ENCODE peak calls at places on chromosomes 1 and 21, in seven cellular contexts. W, V, M, J, S, Y and F are unnamed samples.

GRCh38 chr1:156437465-156437864 is 63.1 kb downstream of the MEF2D start:
- DNase-seq in W (no peak), V (no peak), M (no peak), J (no peak), S (no peak), Y (peak), F (no peak)

GRCh38 chr21:29302340-29302991 is 3.7 kb downstream of the BACH1 start:
- DNase-seq in W (no peak), V (no peak), M (no peak), J (peak), S (no peak), Y (peak), F (no peak)

GRCh38 chr21:44854391-44854663 is 19.2 kb downstream of the PTTG1IP start:
- DNase-seq in W (no peak), V (no peak), M (no peak), J (no peak), S (no peak), Y (no peak), F (no peak)

GRCh38 chr1:33349081-33349759 is 28.3 kb upstream of the A3GALT2 start:
- DNase-seq in W (peak), V (no peak), M (peak), J (no peak), S (peak), Y (peak), F (peak)

GRCh38 chr1:62437273-62437945 is 560 bp downstream of the USP1 start:
- DNase-seq in W (peak), V (no peak), M (peak), J (no peak), S (no peak), Y (peak), F (peak)

GRCh38 chr1:202716654-202717053 is 6.4 kb upstream of the SYT2 start:
- DNase-seq in W (no peak), V (no peak), M (no peak), J (no peak), S (no peak), Y (no peak), F (no peak)

GRCh38 chr1:248873993-248874671 is 15.2 kb upstream of the ZNF692 start:
- DNase-seq in W (peak), V (no peak), M (peak), J (peak), S (no peak), Y (peak), F (no peak)

GRCh38 chr1:241640867-241641542 is 836 bp upstream of the CHML start:
- DNase-seq in W (no peak), V (no peak), M (no peak), J (no peak), S (no peak), Y (no peak), F (no peak)

GRCh38 chr1:116415699-116416533 is 42.9 kb downstream of the ATP1A1 start:
- DNase-seq in W (no peak), V (no peak), M (no peak), J (peak), S (no peak), Y (no peak), F (no peak)

GRCh38 chr1:228860911-228861829 is 125.9 kb downstream of the RHOU start:
- DNase-seq in W (no peak), V (peak), M (no peak), J (no peak), S (no peak), Y (no peak), F (no peak)

GRCh38 chr1:198948895-198949659 is 310.2 kb downstream of the PTPRC start:
- DNase-seq in W (peak), V (no peak), M (no peak), J (no peak), S (no peak), Y (no peak), F (peak)

GRCh38 chr1:85707267-85707989 is 805 bp downstream of the ZNHIT6 start:
- DNase-seq in W (no peak), V (no peak), M (no peak), J (peak), S (no peak), Y (peak), F (no peak)

GRCh38 chr1:201861448-201861847 is 27.2 kb upstream of the SHISA4 start:
- DNase-seq in W (no peak), V (no peak), M (no peak), J (no peak), S (no peak), Y (no peak), F (no peak)

GRCh38 chr1:11930571-11931445 is 3.7 kb upstream of the PLOD1 start:
- DNase-seq in W (no peak), V (no peak), M (no peak), J (peak), S (no peak), Y (no peak), F (no peak)

GRCh38 chr1:226751687-226752086 is 12.6 kb upstream of the ITPKB start:
- DNase-seq in W (no peak), V (no peak), M (no peak), J (no peak), S (no peak), Y (no peak), F (no peak)

GRCh38 chr1:21124846-21125245 is 51.9 kb downstream of the EIF4G3 start:
- DNase-seq in W (no peak), V (no peak), M (no peak), J (no peak), S (no peak), Y (no peak), F (no peak)

GRCh38 chr1:160548960-160549664 is 26.1 kb upstream of the SLAMF6 start:
- DNase-seq in W (no peak), V (no peak), M (no peak), J (no peak), S (peak), Y (peak), F (no peak)

GRCh38 chr1:170562644-170563338 is 30.8 kb downstream of the GORAB start:
- DNase-seq in W (peak), V (peak), M (peak), J (peak), S (no peak), Y (no peak), F (peak)

GRCh38 chr1:203690730-203691129 is 64.1 kb downstream of the ATP2B4 start:
- DNase-seq in W (no peak), V (no peak), M (no peak), J (peak), S (no peak), Y (no peak), F (no peak)

GRCh38 chr1:72891976-72892375 is 609.6 kb upstream of the NEGR1 start:
- DNase-seq in W (no peak), V (no peak), M (no peak), J (no peak), S (no peak), Y (no peak), F (no peak)